ENCODE peak calls at places on chromosome 14, in nine cellular contexts. One of them, this sample, is unnamed. For H3K4me1, the result is how much of the 10 kb centered on the place peaks cover.

GRCh38 chr14:30389901-30390394 is 169.0 kb upstream of the G2E3 start:
- DNase-seq in GM23248: no peak
- DNase-seq in H9: no peak
- DNase-seq in neural progenitor cell: peak
- DNase-seq in mucosa of descending colon: no peak
- DNase-seq in hepatocyte: no peak
- DNase-seq in osteoblast: no peak
- DNase-seq in heart left ventricle: no peak
- DNase-seq in gastrocnemius medialis: no peak
- DNase-seq in this sample: no peak

GRCh38 chr14:62304172-62304571 is 542.0 kb downstream of the SNAPC1 start:
- DNase-seq in GM23248: no peak
- DNase-seq in gastrocnemius medialis: no peak
- DNase-seq in hepatocyte: peak
- DNase-seq in osteoblast: no peak
- DNase-seq in H9: no peak
- DNase-seq in neural progenitor cell: no peak
- DNase-seq in mucosa of descending colon: no peak
- DNase-seq in heart left ventricle: no peak
- DNase-seq in this sample: no peak

GRCh38 chr14:105311838-105312237 is 2.7 kb upstream of the PACS2 start:
- DNase-seq in osteoblast: peak
- DNase-seq in H9: peak
- DNase-seq in GM23248: no peak
- DNase-seq in mucosa of descending colon: no peak
- DNase-seq in neural progenitor cell: peak
- DNase-seq in gastrocnemius medialis: no peak
- DNase-seq in hepatocyte: no peak
- DNase-seq in heart left ventricle: no peak
- DNase-seq in this sample: no peak

GRCh38 chr14:104771374-104771773 is 18.4 kb downstream of the SIVA1 start:
- DNase-seq in mucosa of descending colon: no peak
- DNase-seq in H9: no peak
- DNase-seq in heart left ventricle: no peak
- DNase-seq in neural progenitor cell: no peak
- DNase-seq in GM23248: no peak
- DNase-seq in osteoblast: peak
- DNase-seq in gastrocnemius medialis: no peak
- DNase-seq in hepatocyte: no peak
- DNase-seq in this sample: no peak

GRCh38 chr14:61403411-61403810 is 82.0 kb downstream of the PRKCH start:
- DNase-seq in heart left ventricle: no peak
- DNase-seq in osteoblast: no peak
- DNase-seq in gastrocnemius medialis: no peak
- DNase-seq in neural progenitor cell: no peak
- DNase-seq in GM23248: no peak
- DNase-seq in hepatocyte: no peak
- DNase-seq in H9: no peak
- DNase-seq in mucosa of descending colon: no peak
- DNase-seq in this sample: no peak

GRCh38 chr14:25003537-25003936 is 46.4 kb downstream of the STXBP6 start:
- DNase-seq in neural progenitor cell: no peak
- DNase-seq in gastrocnemius medialis: no peak
- DNase-seq in mucosa of descending colon: no peak
- DNase-seq in H9: no peak
- DNase-seq in osteoblast: no peak
- DNase-seq in heart left ventricle: no peak
- DNase-seq in GM23248: peak
- DNase-seq in hepatocyte: no peak
- DNase-seq in this sample: no peak

GRCh38 chr14:77980475-77981321 is 180.8 kb downstream of the ADCK1 start:
- DNase-seq in osteoblast: no peak
- DNase-seq in gastrocnemius medialis: no peak
- DNase-seq in H9: peak
- DNase-seq in mucosa of descending colon: peak
- DNase-seq in neural progenitor cell: peak
- DNase-seq in heart left ventricle: no peak
- DNase-seq in hepatocyte: peak
- DNase-seq in GM23248: no peak
- DNase-seq in this sample: no peak

GRCh38 chr14:100131181-100131580 is 28.3 kb downstream of the DEGS2 start:
- DNase-seq in osteoblast: no peak
- DNase-seq in GM23248: no peak
- DNase-seq in heart left ventricle: no peak
- DNase-seq in mucosa of descending colon: peak
- DNase-seq in H9: peak
- DNase-seq in gastrocnemius medialis: no peak
- DNase-seq in hepatocyte: peak
- DNase-seq in neural progenitor cell: no peak
- DNase-seq in this sample: no peak

GRCh38 chr14:87581298-87581697 is 411.7 kb downstream of the GALC start:
- DNase-seq in H9: no peak
- DNase-seq in heart left ventricle: no peak
- DNase-seq in neural progenitor cell: no peak
- DNase-seq in mucosa of descending colon: no peak
- DNase-seq in gastrocnemius medialis: no peak
- DNase-seq in GM23248: no peak
- DNase-seq in hepatocyte: no peak
- DNase-seq in osteoblast: no peak
- DNase-seq in this sample: no peak

GRCh38 chr14:29282169-29282568 is 515.6 kb downstream of the FOXG1 start:
- DNase-seq in gastrocnemius medialis: no peak
- DNase-seq in GM23248: peak
- DNase-seq in osteoblast: peak
- DNase-seq in hepatocyte: no peak
- DNase-seq in mucosa of descending colon: no peak
- DNase-seq in H9: no peak
- DNase-seq in neural progenitor cell: no peak
- DNase-seq in heart left ventricle: no peak
- DNase-seq in this sample: no peak

GRCh38 chr14:66425402-66425801 is 60.8 kb upstream of the CCDC196 start:
- DNase-seq in GM23248: no peak
- DNase-seq in gastrocnemius medialis: peak
- DNase-seq in osteoblast: no peak
- DNase-seq in neural progenitor cell: no peak
- DNase-seq in hepatocyte: no peak
- DNase-seq in mucosa of descending colon: no peak
- DNase-seq in heart left ventricle: peak
- DNase-seq in H9: no peak
- DNase-seq in this sample: no peak

GRCh38 chr14:80584638-80585505 is 356.7 kb downstream of the CEP128 start:
- DNase-seq in neural progenitor cell: no peak
- DNase-seq in gastrocnemius medialis: no peak
- DNase-seq in H9: no peak
- DNase-seq in GM23248: no peak
- DNase-seq in hepatocyte: peak
- DNase-seq in mucosa of descending colon: no peak
- DNase-seq in osteoblast: no peak
- DNase-seq in heart left ventricle: no peak
- DNase-seq in this sample: no peak

GRCh38 chr14:68173227-68173972 is 353.8 kb downstream of the RAD51B start:
- DNase-seq in heart left ventricle: no peak
- DNase-seq in mucosa of descending colon: no peak
- DNase-seq in H9: no peak
- DNase-seq in GM23248: peak
- DNase-seq in osteoblast: no peak
- DNase-seq in neural progenitor cell: no peak
- DNase-seq in gastrocnemius medialis: no peak
- DNase-seq in hepatocyte: no peak
- DNase-seq in this sample: no peak

GRCh38 chr14:20998674-20999366 is at the start of gene SLC39A2:
- DNase-seq in GM23248: peak
- DNase-seq in neural progenitor cell: peak
- DNase-seq in hepatocyte: peak
- DNase-seq in H9: peak
- DNase-seq in osteoblast: peak
- DNase-seq in gastrocnemius medialis: no peak
- DNase-seq in heart left ventricle: peak
- DNase-seq in mucosa of descending colon: peak
- DNase-seq in this sample: peak

GRCh38 chr14:22314183-22314820 is 274.7 kb downstream of the DAD1 start:
- DNase-seq in neural progenitor cell: peak
- DNase-seq in GM23248: peak
- DNase-seq in gastrocnemius medialis: no peak
- DNase-seq in heart left ventricle: no peak
- DNase-seq in H9: peak
- DNase-seq in mucosa of descending colon: peak
- DNase-seq in osteoblast: no peak
- DNase-seq in hepatocyte: peak
- DNase-seq in this sample: no peak

DNA sequence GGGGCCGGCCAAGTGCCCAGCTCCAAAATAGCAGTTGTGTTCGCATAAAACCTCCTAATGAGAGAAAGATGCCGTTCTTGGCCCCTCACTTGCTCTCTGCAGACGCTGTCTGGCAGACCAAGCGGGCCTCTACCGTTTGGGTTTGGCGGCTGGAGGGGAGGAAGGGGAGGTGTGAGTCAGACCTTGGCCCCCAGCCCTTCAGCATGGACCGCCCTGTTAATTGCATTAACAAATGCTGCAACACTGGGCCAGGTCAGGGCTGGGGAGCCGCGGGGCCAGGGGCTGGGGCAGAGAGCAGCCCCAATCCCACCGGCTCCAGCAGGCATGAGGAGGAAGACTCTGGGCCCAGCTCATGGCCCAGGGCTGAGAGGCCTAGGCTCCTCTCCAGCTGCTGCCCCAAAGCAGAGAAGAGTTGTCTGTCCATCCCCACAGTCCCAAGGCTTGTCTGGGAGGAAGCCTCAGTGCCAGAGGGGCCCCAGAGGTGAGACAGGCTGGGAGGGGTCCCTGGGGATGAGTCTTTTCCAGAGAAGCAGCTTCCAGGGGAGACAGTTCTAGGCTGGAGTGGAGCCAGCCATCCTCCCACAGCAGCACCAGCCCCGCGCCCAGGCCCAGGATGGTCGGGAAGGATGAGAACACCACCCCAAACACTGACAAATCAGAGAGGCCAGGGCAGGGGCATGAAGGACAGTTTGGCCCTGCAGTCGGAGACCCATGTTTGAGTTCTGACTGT is 16.9 kb downstream of the LTBP2 start:
- DNase-seq in neural progenitor cell: no peak
- DNase-seq in GM23248: peak
- DNase-seq in mucosa of descending colon: no peak
- DNase-seq in gastrocnemius medialis: no peak
- DNase-seq in osteoblast: peak
- DNase-seq in H9: no peak
- DNase-seq in heart left ventricle: peak
- DNase-seq in hepatocyte: no peak
- DNase-seq in this sample: no peak
- H3K4me1 ChIP-seq in neural progenitor cell: under half
- H3K4me1 ChIP-seq in GM23248: half or more
- H3K4me1 ChIP-seq in mucosa of descending colon: under half
- H3K4me1 ChIP-seq in gastrocnemius medialis: under half
- H3K4me1 ChIP-seq in osteoblast: half or more
- H3K4me1 ChIP-seq in H9: under half
- H3K4me1 ChIP-seq in heart left ventricle: half or more
- H3K4me1 ChIP-seq in hepatocyte: under half
- H3K4me1 ChIP-seq in this sample: under half

GRCh38 chr14:76950043-76951020 is 78.2 kb downstream of the IRF2BPL start:
- DNase-seq in H9: no peak
- DNase-seq in osteoblast: peak
- DNase-seq in hepatocyte: no peak
- DNase-seq in neural progenitor cell: no peak
- DNase-seq in heart left ventricle: no peak
- DNase-seq in mucosa of descending colon: no peak
- DNase-seq in GM23248: peak
- DNase-seq in gastrocnemius medialis: no peak
- DNase-seq in this sample: no peak
- H3K4me1 ChIP-seq in H9: under half
- H3K4me1 ChIP-seq in osteoblast: half or more
- H3K4me1 ChIP-seq in hepatocyte: half or more
- H3K4me1 ChIP-seq in neural progenitor cell: under half
- H3K4me1 ChIP-seq in heart left ventricle: half or more
- H3K4me1 ChIP-seq in mucosa of descending colon: under half
- H3K4me1 ChIP-seq in GM23248: half or more
- H3K4me1 ChIP-seq in gastrocnemius medialis: under half
- H3K4me1 ChIP-seq in this sample: under half

GRCh38 chr14:35855886-35856481 is 29.8 kb downstream of the BRMS1L start:
- DNase-seq in GM23248: no peak
- DNase-seq in osteoblast: no peak
- DNase-seq in H9: no peak
- DNase-seq in mucosa of descending colon: no peak
- DNase-seq in hepatocyte: no peak
- DNase-seq in neural progenitor cell: no peak
- DNase-seq in heart left ventricle: no peak
- DNase-seq in gastrocnemius medialis: no peak
- DNase-seq in this sample: no peak
- H3K4me1 ChIP-seq in GM23248: under half
- H3K4me1 ChIP-seq in osteoblast: under half
- H3K4me1 ChIP-seq in H9: under half
- H3K4me1 ChIP-seq in mucosa of descending colon: under half
- H3K4me1 ChIP-seq in hepatocyte: under half
- H3K4me1 ChIP-seq in neural progenitor cell: under half
- H3K4me1 ChIP-seq in heart left ventricle: under half
- H3K4me1 ChIP-seq in gastrocnemius medialis: under half
- H3K4me1 ChIP-seq in this sample: under half

GRCh38 chr14:51398898-51399297 is 158.9 kb downstream of the TMX1 start:
- DNase-seq in neural progenitor cell: no peak
- DNase-seq in osteoblast: peak
- DNase-seq in mucosa of descending colon: no peak
- DNase-seq in GM23248: peak
- DNase-seq in H9: no peak
- DNase-seq in heart left ventricle: no peak
- DNase-seq in hepatocyte: no peak
- DNase-seq in gastrocnemius medialis: no peak
- DNase-seq in this sample: peak

GRCh38 chr14:51395361-51395849 is 155.4 kb downstream of the TMX1 start:
- DNase-seq in heart left ventricle: peak
- DNase-seq in GM23248: peak
- DNase-seq in H9: peak
- DNase-seq in osteoblast: peak
- DNase-seq in neural progenitor cell: peak
- DNase-seq in gastrocnemius medialis: peak
- DNase-seq in hepatocyte: peak
- DNase-seq in mucosa of descending colon: no peak
- DNase-seq in this sample: no peak

GRCh38 chr14:51394804-51395203 is 154.8 kb downstream of the TMX1 start:
- DNase-seq in GM23248: no peak
- DNase-seq in neural progenitor cell: no peak
- DNase-seq in heart left ventricle: no peak
- DNase-seq in hepatocyte: no peak
- DNase-seq in mucosa of descending colon: no peak
- DNase-seq in osteoblast: no peak
- DNase-seq in gastrocnemius medialis: no peak
- DNase-seq in H9: no peak
- DNase-seq in this sample: no peak

GRCh38 chr14:51396222-51396815 is 156.3 kb downstream of the TMX1 start:
- DNase-seq in GM23248: peak
- DNase-seq in neural progenitor cell: no peak
- DNase-seq in H9: no peak
- DNase-seq in heart left ventricle: no peak
- DNase-seq in osteoblast: peak
- DNase-seq in hepatocyte: no peak
- DNase-seq in mucosa of descending colon: no peak
- DNase-seq in gastrocnemius medialis: peak
- DNase-seq in this sample: no peak

DNA sequence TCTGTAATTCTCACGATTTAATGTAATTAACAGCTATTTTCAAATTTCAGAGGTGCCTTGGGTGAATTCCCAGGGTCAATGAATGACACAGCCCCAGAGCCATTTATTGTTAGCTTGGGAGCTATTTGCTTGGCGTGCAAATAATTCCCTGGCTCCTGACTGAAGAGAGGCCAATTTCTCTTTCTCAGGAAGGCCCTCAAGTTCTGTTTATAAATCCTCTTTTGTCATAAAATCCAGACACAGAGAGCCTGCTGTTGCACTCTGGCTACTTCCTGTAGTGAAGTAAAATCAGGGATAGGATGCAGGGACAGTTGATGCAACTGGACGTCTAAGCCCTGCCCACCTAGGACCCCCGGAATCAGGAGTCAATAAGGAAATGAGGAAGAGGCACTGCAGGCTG is 154.3 kb downstream of the TMX1 start:
- DNase-seq in H9: no peak
- DNase-seq in neural progenitor cell: no peak
- DNase-seq in heart left ventricle: no peak
- DNase-seq in mucosa of descending colon: no peak
- DNase-seq in hepatocyte: no peak
- DNase-seq in GM23248: peak
- DNase-seq in osteoblast: no peak
- DNase-seq in gastrocnemius medialis: no peak
- DNase-seq in this sample: no peak
- H3K4me1 ChIP-seq in H9: under half
- H3K4me1 ChIP-seq in neural progenitor cell: under half
- H3K4me1 ChIP-seq in heart left ventricle: under half
- H3K4me1 ChIP-seq in mucosa of descending colon: under half
- H3K4me1 ChIP-seq in hepatocyte: under half
- H3K4me1 ChIP-seq in GM23248: half or more
- H3K4me1 ChIP-seq in osteoblast: under half
- H3K4me1 ChIP-seq in gastrocnemius medialis: under half
- H3K4me1 ChIP-seq in this sample: under half